ENCODE peak calls at places on chromosomes 7 and 10, in eight cellular contexts. T is brain microvascular endothelial cell; L is NCI-H82; Y is amniotic stem cell; A is right cardiac atrium; P is stimulated activated CD8-positive, alpha-beta memory T cell treated with anti-CD3 and anti-CD28 coated beads, Interleukin-4, amount 100 ng/mL, for 24 hours; Z is HCEC 1CT; I is NCI-H187. J is an unnamed sample.

GRCh38 chr7:144428431-144428830 is 24.9 kb upstream of the NOBOX start:
- DNase-seq in T (no peak), L (no peak), Y (no peak), A (no peak), P (no peak), Z (no peak), I (no peak), J (no peak)

GRCh38 chr7:40560672-40561071 is 425.9 kb downstream of the SUGCT start:
- DNase-seq in T (no peak), L (no peak), Y (no peak), A (no peak), P (no peak), Z (no peak), I (no peak), J (no peak)

GRCh38 chr10:93199221-93199681 is 125.6 kb downstream of the CYP26A1 start:
- DNase-seq in T (peak), L (no peak), Y (no peak), A (peak), P (no peak), Z (peak), I (no peak), J (no peak)

GRCh38 chr10:114481055-114481454 is 76.8 kb upstream of the AFAP1L2 start:
- DNase-seq in T (no peak), L (no peak), Y (no peak), A (no peak), P (no peak), Z (no peak), I (no peak), J (no peak)

GRCh38 chr7:153943428-153944370 is 108.5 kb upstream of the DPP6 start:
- DNase-seq in T (no peak), L (no peak), Y (no peak), A (no peak), P (no peak), Z (no peak), I (no peak), J (no peak)

GRCh38 chr7:26153246-26153822 is 1.3 kb downstream of the NFE2L3 start:
- DNase-seq in T (no peak), L (peak), Y (no peak), A (no peak), P (no peak), Z (no peak), I (no peak), J (no peak)

GRCh38 chr7:20793258-20793657 is 6.6 kb upstream of the SP8 start:
- DNase-seq in T (no peak), L (peak), Y (no peak), A (no peak), P (no peak), Z (no peak), I (no peak), J (peak)

GRCh38 chr10:79203014-79203675 is 134.4 kb downstream of the ZMIZ1 start:
- DNase-seq in T (no peak), L (no peak), Y (no peak), A (peak), P (no peak), Z (no peak), I (no peak), J (no peak)

GRCh38 chr10:122114156-122114747 is 125.3 kb downstream of the TACC2 start:
- DNase-seq in T (peak), L (peak), Y (no peak), A (no peak), P (no peak), Z (no peak), I (no peak), J (no peak)

GRCh38 chr7:145269418-145270161 is 433.7 kb upstream of the TPK1 start:
- DNase-seq in T (no peak), L (no peak), Y (no peak), A (peak), P (no peak), Z (no peak), I (no peak), J (no peak)

GRCh38 chr7:6554848-6555247 is 3.6 kb upstream of the GRID2IP start:
- DNase-seq in T (no peak), L (no peak), Y (no peak), A (peak), P (no peak), Z (no peak), I (no peak), J (no peak)